ENCODE peak calls at places on chromosome X, in seven cellular contexts. I is CD8-positive, alpha-beta memory T cell; V is HTR-8/SVneo; S is NCI-H460; N is fibroblast of pulmonary artery; C is NCI-H1092 treated with DMSO at 0.1 percent for 48 hours; D is T-helper 2 cell. L is an unnamed sample.

GRCh38 chrX:43564953-43565352 is 91.1 kb upstream of the MAOA start:
- DNase-seq in S (no peak), I (no peak), V (no peak), N (peak; percentile 14), C (no peak), D (no peak), L (no peak)

GRCh38 chrX:22060952-22061351 is 28.8 kb downstream of the PHEX start:
- DNase-seq in V (no peak), D (no peak), N (no peak), C (no peak), S (no peak), I (no peak), L (no peak)

GRCh38 chrX:15915959-15916703 is 61.5 kb upstream of the AP1S2 start:
- DNase-seq in I (no peak), S (no peak), N (peak; percentile 38), D (no peak), C (no peak), V (no peak), L (no peak)

GRCh38 chrX:80423000-80423399 is 2.8 kb downstream of the TENT5D start:
- DNase-seq in I (no peak), V (no peak), C (no peak), S (no peak), D (no peak), N (no peak), L (no peak)

GRCh38 chrX:153779891-153780677 is 757 bp upstream of the SRPK3 start:
- DNase-seq in N (no peak), S (no peak), I (no peak), D (no peak), C (peak; percentile 13), V (no peak), L (no peak)

GRCh38 chrX:13520931-13521330 is 48.5 kb upstream of the EGFL6 start:
- DNase-seq in S (no peak), C (no peak), I (no peak), D (no peak), N (no peak), V (no peak), L (no peak)

GRCh38 chrX:54045563-54046228 is 1.4 kb upstream of the PHF8 start:
- DNase-seq in D (no peak), I (no peak), N (no peak), S (no peak), C (peak; percentile 70), V (no peak), L (no peak)

GRCh38 chrX:151488677-151489076 is 74.8 kb upstream of the PASD1 start:
- DNase-seq in C (peak; percentile 3), V (peak; percentile 0), S (peak; percentile 9), I (peak; percentile 45), D (no peak), N (no peak), L (no peak)

GRCh38 chrX:75603833-75604232 is 81.0 kb upstream of the ZDHHC15 start:
- DNase-seq in S (peak; percentile 14), I (no peak), C (peak; percentile 62), V (no peak), N (peak; percentile 30), D (no peak), L (no peak)

GRCh38 chrX:143306991-143307965 is 210.0 kb downstream of the SPANXN3 start:
- DNase-seq in N (no peak), V (no peak), I (no peak), D (no peak), C (peak; percentile 65), S (no peak), L (no peak)

GRCh38 chrX:154488336-154489075 is 1.9 kb downstream of the SLC10A3 start:
- DNase-seq in D (no peak), N (no peak), C (no peak), V (no peak), I (no peak), S (no peak), L (no peak)

GRCh38 chrX:47012131-47012530 is 66.1 kb upstream of the RGN start:
- DNase-seq in I (no peak), V (no peak), D (no peak), C (no peak), S (no peak), N (no peak), L (no peak)

GRCh38 chrX:118632862-118633261 is 94.5 kb upstream of the IL13RA1 start:
- DNase-seq in V (no peak), D (no peak), C (no peak), N (no peak), I (no peak), S (no peak), L (no peak)

GRCh38 chrX:123408856-123409737 is 225.0 kb downstream of the GRIA3 start:
- DNase-seq in D (no peak), C (no peak), S (no peak), N (peak; percentile 14), I (no peak), V (no peak), L (no peak)

GRCh38 chrX:121216979-121217378 is 169.6 kb downstream of the GLUD2 start:
- DNase-seq in C (peak; percentile 90), I (no peak), V (no peak), N (no peak), S (no peak), D (no peak), L (no peak)

L was measured in activated effector memory CD4-positive, alpha-beta T cell treated with Interleukin-2 at 50 U/mL for 16 hours.